ENCODE peak calls at places on chromosomes 3 and 15, in four cellular contexts. Y is HEK293T, A is WTC11, G is HepG2. R is an unnamed sample.

GRCh38 chr3:107657971-107658370 is 135.2 kb downstream of the BBX start:
- DNase-seq in Y (no peak), A (no peak), G (no peak), R (no peak)

GRCh38 chr15:38093931-38094330 is 158.7 kb upstream of the SPRED1 start:
- DNase-seq in A (no peak), Y (no peak), G (no peak), R (no peak)

GRCh38 chr15:70050970-70051369 is 46.7 kb downstream of the TLE3 start:
- DNase-seq in G (no peak), Y (no peak), A (no peak), R (no peak)

GRCh38 chr3:33317963-33318708 is 40.9 kb downstream of the FBXL2 start:
- DNase-seq in Y (no peak), G (peak), A (no peak), R (no peak)

GRCh38 chr3:40800343-40800742 is 275.6 kb downstream of the ZNF621 start:
- DNase-seq in G (peak), A (no peak), Y (no peak), R (no peak)

GRCh38 chr15:91965501-91966180 is 112.1 kb downstream of the SLCO3A1 start:
- DNase-seq in A (no peak), Y (no peak), G (no peak), R (no peak)

GRCh38 chr3:189457201-189457607 is 174.0 kb upstream of the TP63 start:
- DNase-seq in Y (no peak), A (no peak), G (no peak), R (no peak)

GRCh38 chr3:133662256-133662773 is 574 bp upstream of the TOPBP1 start:
- DNase-seq in Y (peak), A (no peak), G (peak), R (peak)

GRCh38 chr15:39580630-39581500 is at the start of gene THBS1:
- DNase-seq in A (peak), G (peak), Y (peak), R (no peak)

GRCh38 chr15:40594429-40594836 is 384 bp downstream of the KNL1 start:
- DNase-seq in G (peak), Y (peak), A (peak), R (peak)

GRCh38 chr3:114706591-114707224 is 412.9 kb downstream of the TIGIT start:
- DNase-seq in A (no peak), Y (peak), G (peak), R (peak)

GRCh38 chr15:39115379-39116057 is 465.4 kb upstream of the THBS1 start:
- DNase-seq in A (no peak), Y (no peak), G (no peak), R (no peak)

GRCh38 chr3:139537325-139537724 is 2.2 kb downstream of the RBP1 start:
- DNase-seq in A (no peak), Y (no peak), G (peak), R (no peak)

GRCh38 chr3:9897408-9898372 is 5.0 kb upstream of the IL17RE start:
- DNase-seq in A (no peak), G (peak), Y (no peak), R (peak)

GRCh38 chr15:76139368-76140068 is 79.7 kb downstream of the TMEM266 start:
- DNase-seq in A (peak), G (peak), Y (peak), R (peak)

GRCh38 chr3:16846373-16847078 is 38.2 kb upstream of the PLCL2 start:
- DNase-seq in Y (no peak), G (no peak), A (no peak), R (no peak)
- TF ChIP-seq ELF4 in Y (no peak), G (no peak), A (no peak), R (no peak)

GRCh38 chr3:166013073-166013679 is 176.0 kb upstream of the BCHE start:
- DNase-seq in Y (peak), A (no peak), G (peak), R (no peak)

DNA sequence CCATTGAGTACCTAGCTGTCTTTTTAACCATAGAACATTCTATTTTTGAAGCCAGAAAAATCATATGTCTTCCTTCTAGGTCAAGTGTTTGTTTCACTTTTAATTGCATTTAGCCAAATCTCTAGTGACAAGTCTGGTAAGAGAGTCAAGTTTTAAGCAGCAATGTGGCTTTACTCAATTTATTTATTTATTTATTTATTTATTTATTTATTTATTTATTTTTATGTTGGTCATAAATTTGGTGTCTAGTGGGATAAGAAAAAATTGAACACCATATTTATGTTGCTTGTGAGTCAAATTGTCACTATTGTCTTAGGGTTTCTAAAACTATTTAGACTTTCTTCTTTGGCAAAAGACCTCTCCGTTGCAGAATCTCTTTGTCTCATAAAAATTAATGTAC is 174.5 kb upstream of the BCHE start:
- DNase-seq in Y (no peak), A (no peak), G (no peak), R (no peak)
- TF ChIP-seq ELF4 in Y (no peak), A (no peak), G (no peak), R (no peak)

GRCh38 chr3:47867451-47868017 is 64.6 kb downstream of the DHX30 start:
- DNase-seq in G (no peak), Y (no peak), A (no peak), R (no peak)
- TF ChIP-seq ELF4 in G (no peak), Y (no peak), A (no peak), R (no peak)

GRCh38 chr3:184757010-184757651 is 45.3 kb upstream of the MAGEF1 start:
- DNase-seq in G (no peak), Y (no peak), A (no peak), R (no peak)
- TF ChIP-seq ELF4 in G (no peak), Y (no peak), A (no peak), R (no peak)

DNA sequence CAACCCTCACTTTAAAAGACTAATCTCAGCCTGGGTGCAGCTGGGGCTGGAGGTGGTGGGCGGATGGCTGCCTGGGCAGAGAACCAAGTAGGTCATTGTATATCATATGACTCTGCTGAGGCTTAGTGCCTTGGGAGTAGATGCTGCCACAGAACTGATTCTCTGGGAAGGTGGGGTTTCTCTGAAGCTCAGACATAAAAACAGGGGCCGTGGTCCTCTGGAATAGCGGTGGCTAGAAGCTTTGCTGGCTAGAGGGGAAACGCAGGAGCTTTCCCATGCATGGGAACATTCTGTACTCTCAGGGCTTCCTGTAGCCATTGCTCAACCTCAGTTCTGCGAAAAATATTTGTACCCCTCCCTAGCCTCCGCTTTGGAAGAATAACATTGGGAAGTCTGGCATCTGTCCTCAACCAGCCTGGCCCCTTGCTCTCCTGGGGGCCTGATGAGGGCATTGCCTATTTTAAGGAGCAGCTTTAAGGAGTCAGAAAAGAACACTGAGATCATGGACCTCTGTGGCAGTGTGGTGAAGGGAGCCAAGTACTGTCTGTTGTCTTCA is 14.7 kb downstream of the TIMP4 start:
- DNase-seq in A (no peak), G (no peak), Y (no peak), R (no peak)
- TF ChIP-seq ELF4 in A (no peak), G (no peak), Y (no peak), R (no peak)

DNA sequence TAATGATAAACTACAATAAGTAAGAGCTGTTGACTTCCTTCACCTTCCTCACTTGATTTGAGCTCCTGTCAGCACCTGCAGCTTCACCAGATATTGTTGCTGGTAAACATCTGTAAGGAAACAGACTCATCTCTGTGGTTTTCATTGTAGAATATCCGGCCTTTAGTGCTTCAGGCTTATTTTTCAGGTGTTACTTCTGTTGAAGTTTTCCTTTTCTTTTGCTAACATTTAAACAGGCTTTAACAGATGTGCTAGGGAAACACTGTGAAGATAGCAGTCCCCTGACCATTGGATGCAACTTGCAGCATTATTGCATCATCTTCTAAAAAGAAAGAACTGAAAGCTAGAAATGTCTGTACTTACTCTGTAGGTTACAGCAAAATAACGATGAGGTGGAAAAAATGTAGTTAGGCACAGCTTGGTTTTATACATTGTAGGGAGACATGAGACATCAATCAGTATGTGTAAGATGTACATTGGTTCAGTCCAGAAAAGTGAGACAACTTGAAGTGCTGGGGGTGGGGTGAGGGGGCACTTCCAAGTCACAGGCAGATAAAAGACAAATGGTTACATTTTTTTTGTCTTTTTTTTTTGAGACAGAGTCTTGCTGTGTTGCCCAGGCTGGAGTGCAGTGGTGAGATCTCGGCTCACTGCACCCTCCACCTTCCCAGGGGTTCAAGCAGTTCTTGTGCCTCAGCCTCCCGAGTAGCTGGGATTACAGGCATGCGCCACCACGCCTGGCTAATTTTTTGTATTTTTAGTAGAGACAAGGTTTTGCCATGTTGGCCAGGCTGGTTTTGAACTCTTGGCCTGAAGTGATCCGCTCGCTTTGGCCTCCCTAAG is 10.2 kb downstream of the EDEM1 start:
- DNase-seq in G (no peak), A (no peak), Y (no peak), R (peak)
- TF ChIP-seq ELF4 in G (no peak), A (no peak), Y (no peak), R (peak)

GRCh38 chr3:12603969-12604368 is 47.1 kb downstream of the MKRN2 start:
- DNase-seq in G (no peak), A (no peak), Y (no peak), R (no peak)
- TF ChIP-seq ELF4 in G (no peak), A (no peak), Y (no peak), R (no peak)

GRCh38 chr3:177358968-177359600 is 161.8 kb upstream of the TBL1XR1 start:
- DNase-seq in G (no peak), A (peak), Y (peak), R (peak)
- TF ChIP-seq ELF4 in G (peak), A (no peak), Y (no peak), R (no peak)

DNA sequence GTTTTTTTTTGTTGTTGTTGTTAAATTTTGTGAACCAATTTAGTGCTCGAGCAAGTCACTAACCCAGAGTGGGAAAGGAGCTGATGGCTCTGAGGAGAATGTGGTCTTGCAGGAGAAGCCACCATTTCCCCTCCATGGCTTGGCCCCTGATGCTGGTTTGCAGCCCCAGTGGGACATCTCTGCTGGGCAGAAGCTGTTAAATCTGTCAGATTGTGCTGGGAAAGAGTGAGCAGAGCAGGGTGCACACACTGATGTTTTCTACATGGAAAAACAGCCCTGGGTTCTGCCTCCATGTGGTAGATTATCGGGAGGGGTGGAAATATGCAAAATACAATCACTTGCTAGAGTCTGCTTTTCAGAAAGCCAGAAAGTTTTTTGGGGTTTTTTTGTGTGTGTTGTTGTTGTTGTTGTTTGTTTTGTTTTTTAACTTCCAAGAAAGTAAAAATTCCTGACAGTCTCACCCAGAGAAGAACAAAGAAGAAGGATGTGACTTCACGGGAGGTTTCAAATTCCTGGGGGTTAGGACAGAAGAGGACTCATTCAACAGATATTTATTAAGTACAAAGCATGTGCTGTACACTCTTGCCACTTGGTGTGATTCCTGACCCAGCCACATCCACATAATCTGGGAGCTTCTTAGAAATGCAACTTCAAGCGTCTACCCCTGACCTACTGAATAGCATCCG is 133.7 kb downstream of the FOXB1 start:
- DNase-seq in G (no peak), A (no peak), Y (no peak), R (no peak)
- TF ChIP-seq ELF4 in G (no peak), A (no peak), Y (no peak), R (no peak)